ENCODE peak calls at places on chromosomes 7 and 10, in four cellular contexts. One of them, this sample, is unnamed.

GRCh38 chr7:50475340-50475739 is 25.2 kb upstream of the FIGNL1 start:
- DNase-seq in hepatocyte: no peak
- DNase-seq in fibroblast of pulmonary artery: no peak
- DNase-seq in naive thymus-derived CD8-positive, alpha-beta T cell: no peak
- DNase-seq in this sample: peak

GRCh38 chr7:155450828-155451521 is 7.0 kb upstream of the EN2 start:
- DNase-seq in hepatocyte: no peak
- DNase-seq in fibroblast of pulmonary artery: no peak
- DNase-seq in naive thymus-derived CD8-positive, alpha-beta T cell: no peak
- DNase-seq in this sample: peak

GRCh38 chr10:132859084-132859855 is 73.3 kb upstream of the NKX6-2 start:
- DNase-seq in hepatocyte: no peak
- DNase-seq in fibroblast of pulmonary artery: no peak
- DNase-seq in naive thymus-derived CD8-positive, alpha-beta T cell: no peak
- DNase-seq in this sample: no peak

GRCh38 chr7:149772236-149772820 is 1.1 kb downstream of the ZNF467 start:
- DNase-seq in hepatocyte: peak
- DNase-seq in fibroblast of pulmonary artery: no peak
- DNase-seq in naive thymus-derived CD8-positive, alpha-beta T cell: no peak
- DNase-seq in this sample: peak

GRCh38 chr10:43667317-43667731 is 18.6 kb upstream of the ZNF32 start:
- DNase-seq in hepatocyte: peak
- DNase-seq in fibroblast of pulmonary artery: peak
- DNase-seq in naive thymus-derived CD8-positive, alpha-beta T cell: no peak
- DNase-seq in this sample: peak

GRCh38 chr7:6271091-6271658 is 1.2 kb downstream of the CYTH3 start:
- DNase-seq in hepatocyte: peak
- DNase-seq in fibroblast of pulmonary artery: peak
- DNase-seq in naive thymus-derived CD8-positive, alpha-beta T cell: peak
- DNase-seq in this sample: no peak

GRCh38 chr7:147639037-147639436 is 951.5 kb upstream of the C7orf33 start:
- DNase-seq in hepatocyte: no peak
- DNase-seq in fibroblast of pulmonary artery: no peak
- DNase-seq in naive thymus-derived CD8-positive, alpha-beta T cell: no peak
- DNase-seq in this sample: peak

GRCh38 chr7:64733550-64734240 is 60.5 kb upstream of the ZNF138 start:
- DNase-seq in hepatocyte: no peak
- DNase-seq in fibroblast of pulmonary artery: no peak
- DNase-seq in naive thymus-derived CD8-positive, alpha-beta T cell: no peak
- DNase-seq in this sample: no peak

GRCh38 chr7:98216941-98217622 is 5.8 kb downstream of the BHLHA15 start:
- DNase-seq in hepatocyte: no peak
- DNase-seq in fibroblast of pulmonary artery: no peak
- DNase-seq in naive thymus-derived CD8-positive, alpha-beta T cell: no peak
- DNase-seq in this sample: no peak

GRCh38 chr10:116470768-116471415 is 43.2 kb downstream of the PNLIPRP3 start:
- DNase-seq in hepatocyte: peak
- DNase-seq in fibroblast of pulmonary artery: no peak
- DNase-seq in naive thymus-derived CD8-positive, alpha-beta T cell: no peak
- DNase-seq in this sample: peak

GRCh38 chr10:17431871-17432311 is 22.5 kb downstream of the ST8SIA6 start:
- DNase-seq in hepatocyte: no peak
- DNase-seq in fibroblast of pulmonary artery: peak
- DNase-seq in naive thymus-derived CD8-positive, alpha-beta T cell: no peak
- DNase-seq in this sample: no peak

GRCh38 chr10:100939763-100940344 is 27.1 kb downstream of the SLF2 start:
- DNase-seq in hepatocyte: no peak
- DNase-seq in fibroblast of pulmonary artery: peak
- DNase-seq in naive thymus-derived CD8-positive, alpha-beta T cell: no peak
- DNase-seq in this sample: no peak

GRCh38 chr10:110275140-110275729 is 29.5 kb downstream of the SMNDC1 start:
- DNase-seq in hepatocyte: no peak
- DNase-seq in fibroblast of pulmonary artery: no peak
- DNase-seq in naive thymus-derived CD8-positive, alpha-beta T cell: no peak
- DNase-seq in this sample: no peak

GRCh38 chr7:29754874-29755490 is 51.3 kb upstream of the WIPF3 start:
- DNase-seq in hepatocyte: no peak
- DNase-seq in fibroblast of pulmonary artery: no peak
- DNase-seq in naive thymus-derived CD8-positive, alpha-beta T cell: no peak
- DNase-seq in this sample: no peak

GRCh38 chr7:1787681-1788235 is 117.7 kb downstream of the ELFN1 start:
- DNase-seq in hepatocyte: no peak
- DNase-seq in fibroblast of pulmonary artery: no peak
- DNase-seq in naive thymus-derived CD8-positive, alpha-beta T cell: no peak
- DNase-seq in this sample: no peak

GRCh38 chr10:63901916-63902315 is 380.7 kb downstream of the REEP3 start:
- DNase-seq in hepatocyte: no peak
- DNase-seq in fibroblast of pulmonary artery: peak
- DNase-seq in naive thymus-derived CD8-positive, alpha-beta T cell: no peak
- DNase-seq in this sample: peak

GRCh38 chr7:148697256-148697841 is 1.4 kb upstream of the CUL1 start:
- DNase-seq in hepatocyte: no peak
- DNase-seq in fibroblast of pulmonary artery: peak
- DNase-seq in naive thymus-derived CD8-positive, alpha-beta T cell: no peak
- DNase-seq in this sample: no peak

GRCh38 chr10:8052344-8052969 is 2.0 kb upstream of the GATA3 start:
- DNase-seq in hepatocyte: peak
- DNase-seq in fibroblast of pulmonary artery: no peak
- DNase-seq in naive thymus-derived CD8-positive, alpha-beta T cell: peak
- DNase-seq in this sample: no peak

GRCh38 chr7:50342616-50343114 is 38.1 kb downstream of the IKZF1 start:
- DNase-seq in hepatocyte: no peak
- DNase-seq in fibroblast of pulmonary artery: peak
- DNase-seq in naive thymus-derived CD8-positive, alpha-beta T cell: peak
- DNase-seq in this sample: peak

GRCh38 chr7:133973710-133974109 is 153.4 kb upstream of the LRGUK start:
- DNase-seq in hepatocyte: no peak
- DNase-seq in fibroblast of pulmonary artery: no peak
- DNase-seq in naive thymus-derived CD8-positive, alpha-beta T cell: no peak
- DNase-seq in this sample: peak

GRCh38 chr7:41685684-41686083 is 17.2 kb downstream of the INHBA start:
- DNase-seq in hepatocyte: no peak
- DNase-seq in fibroblast of pulmonary artery: peak
- DNase-seq in naive thymus-derived CD8-positive, alpha-beta T cell: no peak
- DNase-seq in this sample: no peak